ENCODE peak calls at places on chromosomes 3 and 15, in six cellular contexts. Z is activated CD4-positive, alpha-beta T cell treated with anti-CD3 and anti-CD28 coated beads, Interleukin-2, amount 50 U/mL, for 4 hours; V is NCI-H1105 treated with DMSO at 0.1 percent for 48 hours; L is SK-N-MC; B is stimulated activated CD8-positive, alpha-beta memory T cell treated with anti-CD3 and anti-CD28 coated beads, Interleukin-4, amount 100 ng/mL, for 4 hours; C is left ventricle myocardium superior. H is an unnamed sample.

GRCh38 chr3:71591106-71591505 is 7.6 kb upstream of the FOXP1 start:
- DNase-seq in Z (no peak), V (no peak), L (no peak), B (no peak), C (no peak), H (no peak)

GRCh38 chr3:146814601-146815315 is 209.6 kb upstream of the PLSCR5 start:
- DNase-seq in Z (no peak), V (no peak), L (no peak), B (no peak), C (no peak), H (no peak)

GRCh38 chr3:10363935-10364334 is 43.0 kb upstream of the SEC13 start:
- DNase-seq in Z (no peak), V (no peak), L (no peak), B (no peak), C (no peak), H (no peak)

GRCh38 chr15:98942966-98943584 is 64.5 kb downstream of the PGPEP1L start:
- DNase-seq in Z (no peak), V (no peak), L (no peak), B (no peak), C (no peak), H (no peak)

GRCh38 chr3:59605944-59606534 is 556.2 kb upstream of the CFAP20DC start:
- DNase-seq in Z (no peak), V (peak), L (no peak), B (no peak), C (no peak), H (no peak)

GRCh38 chr15:92029104-92029466 is 175.6 kb downstream of the SLCO3A1 start:
- DNase-seq in Z (no peak), V (no peak), L (no peak), B (no peak), C (no peak), H (no peak)

GRCh38 chr15:61890106-61890505 is 170.1 kb downstream of the VPS13C start:
- DNase-seq in Z (no peak), V (peak), L (no peak), B (no peak), C (no peak), H (no peak)

GRCh38 chr3:178078933-178079332 is 457.3 kb upstream of the KCNMB2 start:
- DNase-seq in Z (no peak), V (no peak), L (no peak), B (no peak), C (no peak), H (peak)

GRCh38 chr3:14678015-14678503 is 3.1 kb downstream of the C3orf20 start:
- DNase-seq in Z (no peak), V (no peak), L (no peak), B (no peak), C (no peak), H (no peak)

GRCh38 chr3:42843730-42844713 is 31.7 kb downstream of the CYP8B1 start:
- DNase-seq in Z (no peak), V (no peak), L (no peak), B (no peak), C (peak), H (peak)

GRCh38 chr3:46168583-46168982 is 39.5 kb downstream of the CCR1 start:
- DNase-seq in Z (no peak), V (no peak), L (no peak), B (no peak), C (no peak), H (no peak)

GRCh38 chr3:97958396-97958795 is 13.8 kb downstream of the RIOX2 start:
- DNase-seq in Z (no peak), V (no peak), L (no peak), B (no peak), C (no peak), H (no peak)

GRCh38 chr3:38544926-38545325 is 48.8 kb downstream of the EXOG start:
- DNase-seq in Z (no peak), V (no peak), L (no peak), B (no peak), C (no peak), H (no peak)

GRCh38 chr3:61896251-61896650 is 334.9 kb downstream of the PTPRG start:
- DNase-seq in Z (no peak), V (peak), L (no peak), B (no peak), C (no peak), H (no peak)

GRCh38 chr3:32413845-32414526 is 22.3 kb downstream of the CMTM7 start:
- DNase-seq in Z (no peak), V (no peak), L (no peak), B (no peak), C (no peak), H (no peak)

GRCh38 chr15:98763179-98763578 is 114.8 kb downstream of the IGF1R start:
- DNase-seq in Z (no peak), V (no peak), L (no peak), B (no peak), C (no peak), H (no peak)

GRCh38 chr15:66670698-66671580 is 31.1 kb upstream of the SMAD6 start:
- DNase-seq in Z (no peak), V (no peak), L (no peak), B (no peak), C (no peak), H (peak)

GRCh38 chr15:88493811-88494210 is 26.3 kb downstream of the MRPS11 start:
- DNase-seq in Z (no peak), V (no peak), L (no peak), B (no peak), C (no peak), H (no peak)

GRCh38 chr3:52231502-52232278 is 6.2 kb upstream of the TLR9 start:
- DNase-seq in Z (peak), V (peak), L (no peak), B (peak), C (peak), H (peak)

GRCh38 chr3:119635719-119636118 is 24.7 kb downstream of the POPDC2 start:
- DNase-seq in Z (no peak), V (no peak), L (no peak), B (no peak), C (no peak), H (no peak)

GRCh38 chr3:71317749-71318458 is 265.6 kb downstream of the FOXP1 start:
- DNase-seq in Z (no peak), V (no peak), L (no peak), B (no peak), C (no peak), H (no peak)

GRCh38 chr3:157122116-157122515 is 37.8 kb downstream of the CCNL1 start:
- DNase-seq in Z (no peak), V (no peak), L (no peak), B (no peak), C (no peak), H (no peak)

GRCh38 chr15:78634251-78635145 is 6.5 kb downstream of the CHRNB4 start:
- DNase-seq in Z (no peak), V (no peak), L (no peak), B (no peak), C (no peak), H (no peak)

GRCh38 chr15:79105141-79105540 is 14.6 kb upstream of the RASGRF1 start:
- DNase-seq in Z (no peak), V (no peak), L (no peak), B (no peak), C (no peak), H (no peak)

GRCh38 chr3:149783576-149783975 is 8.8 kb downstream of the ANKUB1 start:
- DNase-seq in Z (no peak), V (no peak), L (no peak), B (no peak), C (no peak), H (no peak)

GRCh38 chr3:97713634-97714033 is 50.9 kb upstream of the ARL6 start:
- DNase-seq in Z (no peak), V (no peak), L (no peak), B (no peak), C (no peak), H (no peak)

GRCh38 chr3:124483915-124484470 is 246.3 kb upstream of the UMPS start:
- DNase-seq in Z (no peak), V (no peak), L (no peak), B (no peak), C (no peak), H (no peak)

GRCh38 chr15:46576611-46577010 is 941.8 kb downstream of the SQOR start:
- DNase-seq in Z (no peak), V (no peak), L (no peak), B (no peak), C (no peak), H (no peak)

GRCh38 chr15:63894662-63894949 is 60.9 kb upstream of the HERC1 start:
- DNase-seq in Z (no peak), V (no peak), L (no peak), B (no peak), C (no peak), H (no peak)

GRCh38 chr3:53122933-53123305 is 7.3 kb downstream of the RFT1 start:
- DNase-seq in Z (no peak), V (no peak), L (no peak), B (no peak), C (no peak), H (no peak)

GRCh38 chr3:194488007-194488742 is 1.4 kb upstream of the ATP13A3 start:
- DNase-seq in Z (no peak), V (no peak), L (no peak), B (no peak), C (no peak), H (no peak)

GRCh38 chr3:153051427-153052095 is 110.5 kb upstream of the RAP2B start:
- DNase-seq in Z (no peak), V (no peak), L (no peak), B (no peak), C (no peak), H (no peak)

GRCh38 chr15:44788748-44789147 is 52.4 kb downstream of the TRIM69 start:
- DNase-seq in Z (peak), V (no peak), L (no peak), B (peak), C (no peak), H (no peak)

GRCh38 chr3:192339214-192339613 is 388.1 kb downstream of the FGF12 start:
- DNase-seq in Z (no peak), V (peak), L (no peak), B (no peak), C (no peak), H (no peak)

GRCh38 chr3:38207262-38208003 is 42.1 kb downstream of the OXSR1 start:
- DNase-seq in Z (no peak), V (no peak), L (no peak), B (no peak), C (no peak), H (no peak)

GRCh38 chr15:69634860-69635259 is 182.2 kb downstream of the RPLP1 start:
- DNase-seq in Z (no peak), V (no peak), L (no peak), B (no peak), C (no peak), H (no peak)